ENCODE peak calls at places on chromosomes 16 and 17, in four cellular contexts. W is K562, L is GM12891, B is GM12878. C is an unnamed sample.

GRCh38 chr17:76789235-76789788 is 51.4 kb downstream of the MFSD11 start:
- DNase-seq in W (peak), L (no peak), B (no peak), C (no peak)

GRCh38 chr17:43878260-43879082 is 28.9 kb downstream of the MPP2 start:
- DNase-seq in B (no peak), W (peak), L (peak), C (peak)

GRCh38 chr17:75047398-75048098 is 523 bp downstream of the KCTD2 start:
- DNase-seq in W (peak), L (no peak), B (no peak), C (no peak)

GRCh38 chr16:69707920-69708683 is 18.3 kb downstream of the NQO1 start:
- DNase-seq in L (no peak), W (no peak), B (no peak), C (no peak)

GRCh38 chr16:58685084-58685449 is 497 bp upstream of the SLC38A7 start:
- DNase-seq in L (no peak), B (no peak), W (no peak), C (no peak)

GRCh38 chr16:1494129-1494640 is 1.0 kb downstream of the TELO2 start:
- DNase-seq in B (no peak), W (peak), L (no peak), C (no peak)

GRCh38 chr17:81153340-81153803 is 11.9 kb upstream of the PVALEF start:
- DNase-seq in L (no peak), W (peak), B (no peak), C (peak)

GRCh38 chr17:29039764-29040598 is 3.0 kb upstream of the PIPOX start:
- DNase-seq in W (no peak), B (no peak), L (no peak), C (no peak)

GRCh38 chr16:27232061-27232841 is 28.9 kb downstream of the KDM8 start:
- DNase-seq in B (peak), L (no peak), W (no peak), C (peak)

GRCh38 chr17:28335959-28336871 is 654 bp downstream of the TNFAIP1 start:
- DNase-seq in L (no peak), B (no peak), W (peak), C (peak)

GRCh38 chr16:17213025-17213424 is 257.7 kb downstream of the XYLT1 start:
- DNase-seq in B (no peak), W (no peak), L (no peak), C (no peak)

GRCh38 chr17:45021607-45022287 is 29.7 kb downstream of the DCAKD start:
- DNase-seq in W (peak), L (peak), B (no peak), C (peak)

GRCh38 chr17:30831257-30831656 is 509 bp upstream of the ATAD5 start:
- DNase-seq in L (no peak), B (no peak), W (peak), C (no peak)

GRCh38 chr17:67717192-67717623 is 528 bp upstream of the NOL11 start:
- DNase-seq in L (no peak), B (no peak), W (peak), C (no peak)

GRCh38 chr17:33966410-33967063 is 288.5 kb upstream of the CCL2 start:
- DNase-seq in L (no peak), B (no peak), W (no peak), C (no peak)

GRCh38 chr16:67563708-67564468 is 1.6 kb downstream of the CTCF start:
- DNase-seq in L (no peak), B (no peak), W (no peak), C (peak)

GRCh38 chr17:62616993-62617893 is 10.2 kb upstream of the MRC2 start:
- DNase-seq in W (no peak), B (no peak), L (no peak), C (no peak)

GRCh38 chr16:85210423-85211169 is 98.3 kb upstream of the CIBAR2 start:
- DNase-seq in L (no peak), W (no peak), B (no peak), C (no peak)

GRCh38 chr17:82416771-82417170 is 1.4 kb upstream of the HEXD start:
- DNase-seq in L (no peak), W (no peak), B (no peak), C (no peak)

GRCh38 chr17:14373587-14374259 is 72.8 kb downstream of the HS3ST3B1 start:
- DNase-seq in L (no peak), B (no peak), W (no peak), C (no peak)

GRCh38 chr17:82126479-82127314 is 28.7 kb upstream of the FASN start:
- DNase-seq in W (no peak), B (no peak), L (no peak), C (no peak)

GRCh38 chr17:81057079-81057730 is 22.3 kb downstream of the BAIAP2 start:
- DNase-seq in B (no peak), W (peak), L (no peak), C (no peak)

GRCh38 chr17:56593073-56593740 is at the start of gene NOG:
- DNase-seq in B (no peak), L (peak), W (peak), C (peak)

GRCh38 chr17:10993126-10993525 is 155.2 kb upstream of the PIRT start:
- DNase-seq in W (no peak), B (no peak), L (no peak), C (no peak)

GRCh38 chr16:54897930-54898329 is 32.7 kb upstream of the IRX5 start:
- DNase-seq in L (no peak), W (no peak), B (no peak), C (no peak)

GRCh38 chr16:50889276-50889675 is 147.4 kb downstream of the CYLD start:
- DNase-seq in B (no peak), L (no peak), W (no peak), C (no peak)

GRCh38 chr17:79988163-79988971 is 47.3 kb downstream of the TBC1D16 start:
- DNase-seq in B (no peak), W (no peak), L (no peak), C (no peak)

GRCh38 chr16:20898938-20899502 is 1.1 kb downstream of the DCUN1D3 start:
- DNase-seq in L (no peak), W (no peak), B (no peak), C (no peak)

GRCh38 chr17:63773272-63774140 is at the start of gene CCDC47:
- DNase-seq in L (peak), W (peak), B (peak), C (peak)

GRCh38 chr17:63775420-63775819 is 1.4 kb downstream of the DDX42 start:
- DNase-seq in L (no peak), W (no peak), B (no peak), C (no peak)

GRCh38 chr17:63774141-63774981 is at the start of gene DDX42:
- DNase-seq in L (peak), W (peak), B (no peak), C (no peak)

GRCh38 chr17:63772801-63773271 is 561 bp downstream of the CCDC47 start:
- DNase-seq in L (no peak), W (no peak), B (no peak), C (no peak)

GRCh38 chr17:63774982-63775290 is 966 bp downstream of the DDX42 start:
- DNase-seq in B (no peak), L (no peak), W (no peak), C (no peak)
- TF ChIP-seq SPI1 in B (no peak), L (peak), W (no peak), C (peak)

GRCh38 chr17:65463242-65463641 is 98.2 kb downstream of the AXIN2 start:
- DNase-seq in L (no peak), W (no peak), B (no peak), C (no peak)
- TF ChIP-seq SPI1 in L (no peak), W (no peak), B (no peak), C (no peak)

GRCh38 chr16:9177861-9178260 is 86.4 kb downstream of the HAPSTR1 start:
- DNase-seq in L (no peak), B (no peak), W (no peak), C (no peak)
- TF ChIP-seq SPI1 in L (no peak), B (no peak), W (no peak), C (no peak)

DNA sequence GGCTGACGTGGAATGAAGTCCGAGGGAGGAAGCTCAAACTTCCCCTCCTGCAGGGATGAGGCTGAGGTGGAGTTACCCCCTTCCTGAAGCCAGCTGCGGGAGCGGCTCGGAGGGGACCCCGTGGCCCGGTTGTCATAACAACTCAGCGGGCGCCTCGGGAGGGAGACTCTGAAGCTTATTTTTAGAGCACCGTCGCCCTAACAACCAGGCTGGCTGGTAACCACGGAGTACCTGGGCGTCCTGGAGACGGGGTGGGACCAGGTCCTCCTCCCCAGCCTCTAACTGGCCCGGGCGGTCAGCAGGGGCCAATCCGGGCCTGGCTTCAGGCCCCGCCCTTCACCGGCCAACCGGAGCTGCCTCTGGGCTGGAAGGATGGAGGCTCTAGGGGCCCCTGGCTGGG is 27.7 kb downstream of the NECAB2 start:
- DNase-seq in W (peak), B (no peak), L (no peak), C (no peak)
- TF ChIP-seq SPI1 in W (no peak), B (no peak), L (no peak), C (no peak)

GRCh38 chr17:46809110-46809571 is 9.4 kb downstream of the WNT3 start:
- DNase-seq in L (no peak), B (no peak), W (peak), C (no peak)

GRCh38 chr17:46810837-46811236 is 7.7 kb downstream of the WNT3 start:
- DNase-seq in W (no peak), L (no peak), B (no peak), C (no peak)

GRCh38 chr17:46800573-46800972 is 17.9 kb downstream of the WNT3 start:
- DNase-seq in L (no peak), W (no peak), B (no peak), C (no peak)

GRCh38 chr17:46802831-46803230 is 15.7 kb downstream of the WNT3 start:
- DNase-seq in L (no peak), W (no peak), B (no peak), C (no peak)

DNA sequence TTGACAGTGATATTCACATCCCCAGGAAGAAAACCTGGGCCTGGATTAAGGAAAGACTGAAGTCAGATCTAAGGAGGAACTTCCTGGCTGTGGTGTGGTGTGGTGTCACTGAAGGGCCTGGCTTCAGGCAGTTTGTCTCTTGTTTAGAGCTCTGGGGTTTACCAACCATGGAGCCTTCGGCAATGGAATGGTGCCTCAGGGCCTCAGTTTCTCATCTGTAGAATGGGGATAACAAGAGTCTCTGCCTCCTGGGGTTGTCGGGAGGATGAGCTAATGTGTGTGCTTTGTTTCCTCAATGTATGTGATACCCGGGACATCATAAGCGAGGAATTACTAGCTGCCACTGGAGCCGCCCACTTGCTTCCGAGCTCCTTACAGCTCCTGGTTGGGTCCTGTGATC is 12.7 kb downstream of the WNT3 start:
- DNase-seq in B (no peak), L (no peak), W (no peak), C (no peak)
- TF ChIP-seq SPI1 in B (no peak), L (no peak), W (no peak), C (no peak)

GRCh38 chr17:51057534-51057933 is 63.1 kb downstream of the SPAG9 start:
- DNase-seq in B (no peak), W (no peak), L (no peak), C (no peak)

GRCh38 chr17:51060396-51060795 is 60.3 kb downstream of the SPAG9 start:
- DNase-seq in W (no peak), B (no peak), L (no peak), C (no peak)

GRCh38 chr17:51054748-51055147 is 65.9 kb downstream of the SPAG9 start:
- DNase-seq in L (no peak), B (no peak), W (no peak), C (no peak)

GRCh38 chr17:51059781-51060180 is 60.9 kb downstream of the SPAG9 start:
- DNase-seq in B (no peak), L (no peak), W (no peak), C (no peak)

GRCh38 chr17:51056813-51057510 is 63.7 kb downstream of the SPAG9 start:
- DNase-seq in B (no peak), L (no peak), W (peak), C (peak)
- TF ChIP-seq SPI1 in B (no peak), L (no peak), W (no peak), C (no peak)

GRCh38 chr16:48620445-48620844 is 10.5 kb upstream of the N4BP1 start:
- DNase-seq in B (no peak), L (no peak), W (no peak), C (no peak)

GRCh38 chr16:48619547-48619946 is 9.6 kb upstream of the N4BP1 start:
- DNase-seq in B (no peak), L (no peak), W (no peak), C (no peak)

GRCh38 chr16:48617104-48617503 is 7.1 kb upstream of the N4BP1 start:
- DNase-seq in B (no peak), L (no peak), W (no peak), C (no peak)

GRCh38 chr16:48616571-48616970 is 6.6 kb upstream of the N4BP1 start:
- DNase-seq in W (no peak), B (no peak), L (no peak), C (no peak)

GRCh38 chr16:48617711-48618148 is 7.8 kb upstream of the N4BP1 start:
- DNase-seq in W (no peak), L (no peak), B (no peak), C (no peak)
- TF ChIP-seq SPI1 in W (no peak), L (no peak), B (no peak), C (no peak)

DNA sequence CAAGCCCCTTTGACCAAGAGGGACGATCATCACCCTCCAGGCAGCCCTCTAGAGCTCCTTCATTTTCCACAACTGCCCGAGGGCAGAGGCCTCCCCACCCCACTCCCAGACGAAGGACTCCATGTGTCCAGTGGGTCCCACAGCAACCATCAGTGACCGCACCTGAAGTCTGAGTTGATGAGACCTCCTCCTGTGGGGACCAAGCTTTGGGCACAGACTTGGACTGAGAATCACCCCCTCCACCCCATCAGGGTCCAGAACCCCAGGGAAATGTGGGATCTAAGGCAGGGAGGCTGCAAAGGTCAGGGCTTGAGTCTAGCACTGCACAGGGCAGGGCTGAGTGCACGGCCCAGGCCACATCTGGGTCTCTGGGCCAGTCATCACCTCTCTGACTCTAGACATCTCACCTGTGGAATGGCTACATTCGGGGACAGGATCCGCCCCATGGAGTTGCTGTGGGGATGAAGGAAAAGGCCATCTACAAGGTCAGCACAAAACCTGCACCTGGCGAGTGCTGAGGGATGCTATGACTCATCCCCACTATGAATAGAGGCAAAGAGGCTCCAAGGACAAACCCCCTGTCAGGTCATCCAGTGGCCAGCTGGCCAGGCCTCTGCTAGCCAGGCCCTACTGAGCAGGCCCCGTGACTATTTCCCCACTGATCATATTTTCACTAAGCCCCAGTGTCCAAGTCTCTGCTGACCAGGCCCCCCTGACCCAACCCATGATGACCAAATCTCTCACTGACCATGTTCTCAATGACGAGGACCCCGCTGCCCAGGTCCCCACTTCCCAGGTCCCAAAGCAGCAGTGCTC is 38.4 kb downstream of the TNFRSF13B start:
- DNase-seq in B (no peak), L (no peak), W (no peak), C (no peak)
- TF ChIP-seq SPI1 in B (no peak), L (no peak), W (no peak), C (no peak)

GRCh38 chr16:13429411-13429810 is 490.5 kb upstream of the ERCC4 start:
- DNase-seq in B (no peak), W (no peak), L (no peak), C (no peak)
- TF ChIP-seq SPI1 in B (no peak), W (no peak), L (no peak), C (no peak)

DNA sequence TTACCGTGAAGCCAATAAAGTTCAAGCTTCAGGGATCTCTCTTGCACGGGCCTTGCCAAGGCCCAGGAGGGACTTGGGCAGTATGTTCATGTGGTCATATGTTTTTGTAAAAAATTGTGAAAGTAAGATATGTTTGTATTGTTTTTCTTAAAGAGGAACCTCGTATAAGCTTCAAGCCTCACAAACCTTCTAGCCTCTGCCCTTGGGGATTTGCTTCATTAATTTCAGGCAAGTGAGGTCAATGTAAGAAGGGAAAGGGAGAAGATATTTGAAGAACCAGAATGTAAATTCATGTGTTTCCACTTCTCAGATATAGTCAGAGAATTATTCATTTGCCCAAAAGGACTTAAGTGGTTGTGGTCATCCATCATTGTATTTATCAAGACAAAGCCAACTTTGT is 6.1 kb downstream of the SSTR2 start:
- DNase-seq in W (no peak), L (no peak), B (no peak), C (no peak)
- TF ChIP-seq SPI1 in W (no peak), L (no peak), B (no peak), C (no peak)